ENCODE peak calls at places on chromosomes 11 and 22, in four cellular contexts. One of them, this sample, is unnamed.

GRCh38 chr11:78834886-78835285 is 260.2 kb upstream of the NARS2 start:
- DNase-seq in IMR-90: no peak
- DNase-seq in neuronal stem cell: no peak
- DNase-seq in H1: no peak
- DNase-seq in this sample: no peak

GRCh38 chr11:126436209-126436608 is 80.7 kb downstream of the ST3GAL4 start:
- DNase-seq in neuronal stem cell: no peak
- DNase-seq in H1: no peak
- DNase-seq in IMR-90: no peak
- DNase-seq in this sample: no peak

GRCh38 chr11:122853971-122854446 is 15.7 kb downstream of the CRTAM start:
- DNase-seq in neuronal stem cell: peak; percentile 65
- DNase-seq in IMR-90: peak; percentile 84
- DNase-seq in H1: no peak
- DNase-seq in this sample: peak; percentile 53

GRCh38 chr11:11148104-11148509 is 204.9 kb downstream of the CSNK2A3 start:
- DNase-seq in neuronal stem cell: no peak
- DNase-seq in H1: peak; percentile 73
- DNase-seq in IMR-90: peak; percentile 74
- DNase-seq in this sample: peak; percentile 88

GRCh38 chr11:108196901-108197300 is 25.5 kb downstream of the NPAT start:
- DNase-seq in neuronal stem cell: no peak
- DNase-seq in H1: no peak
- DNase-seq in IMR-90: no peak
- DNase-seq in this sample: no peak

GRCh38 chr22:37194750-37195149 is 6.7 kb upstream of the C1QTNF6 start:
- DNase-seq in IMR-90: no peak
- DNase-seq in H1: no peak
- DNase-seq in neuronal stem cell: no peak
- DNase-seq in this sample: no peak

GRCh38 chr11:31711137-31711536 is 100.0 kb downstream of the PAX6 start:
- DNase-seq in H1: no peak
- DNase-seq in neuronal stem cell: no peak
- DNase-seq in IMR-90: no peak
- DNase-seq in this sample: no peak

GRCh38 chr22:41910599-41911291 is 4.1 kb downstream of the SHISA8 start:
- DNase-seq in H1: no peak
- DNase-seq in neuronal stem cell: no peak
- DNase-seq in IMR-90: no peak
- DNase-seq in this sample: no peak

GRCh38 chr11:111360150-111361043 is 18.7 kb downstream of the POU2AF1 start:
- DNase-seq in IMR-90: no peak
- DNase-seq in H1: no peak
- DNase-seq in neuronal stem cell: no peak
- DNase-seq in this sample: no peak

GRCh38 chr11:93626038-93626437 is 35.4 kb upstream of the CEP295 start:
- DNase-seq in IMR-90: no peak
- DNase-seq in neuronal stem cell: no peak
- DNase-seq in H1: no peak
- DNase-seq in this sample: no peak

GRCh38 chr11:9972917-9973504 is 309.1 kb downstream of the SWAP70 start:
- DNase-seq in IMR-90: peak; percentile 70
- DNase-seq in neuronal stem cell: peak; percentile 5
- DNase-seq in H1: no peak
- DNase-seq in this sample: no peak

GRCh38 chr22:38177926-38178604 is 3.6 kb downstream of the PLA2G6 start:
- DNase-seq in IMR-90: peak; percentile 89
- DNase-seq in H1: no peak
- DNase-seq in neuronal stem cell: peak; percentile 32
- DNase-seq in this sample: no peak

GRCh38 chr11:66100272-66101037 is 30.4 kb downstream of the PACS1 start:
- DNase-seq in H1: no peak
- DNase-seq in neuronal stem cell: no peak
- DNase-seq in IMR-90: no peak
- DNase-seq in this sample: no peak

GRCh38 chr11:72736452-72737069 is 15.6 kb downstream of the ARAP1 start:
- DNase-seq in H1: no peak
- DNase-seq in neuronal stem cell: no peak
- DNase-seq in IMR-90: peak; percentile 77
- DNase-seq in this sample: no peak

GRCh38 chr11:107563702-107564101 is 1.8 kb downstream of the ALKBH8 start:
- DNase-seq in H1: no peak
- DNase-seq in neuronal stem cell: no peak
- DNase-seq in IMR-90: peak; percentile 66
- DNase-seq in this sample: no peak

DNA sequence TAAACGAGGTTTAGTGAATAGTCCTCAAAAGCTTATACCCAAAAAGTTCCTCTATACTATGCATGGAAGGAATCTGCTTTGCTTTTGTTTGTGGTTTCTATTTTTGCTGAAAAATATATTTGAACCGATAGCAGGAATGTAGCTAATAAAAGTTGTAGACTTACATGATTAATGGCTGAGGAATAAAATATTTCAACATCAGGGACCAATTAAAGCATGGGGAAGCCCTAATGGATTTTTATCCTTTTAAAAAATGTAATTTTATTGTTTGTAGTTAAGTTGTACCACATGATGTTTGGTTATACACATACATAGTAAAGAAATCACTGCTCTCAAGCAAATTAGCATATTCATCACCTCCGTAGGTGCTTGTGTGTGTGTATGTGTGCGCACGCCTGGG is 295.3 kb upstream of the CNTN5 start:
- DNase-seq in IMR-90: no peak
- DNase-seq in neuronal stem cell: no peak
- DNase-seq in H1: no peak
- DNase-seq in this sample: no peak
- H2BK120ac ChIP-seq in IMR-90: no peak overlapping the region
- H2BK120ac ChIP-seq in neuronal stem cell: no peak overlapping the region
- H2BK120ac ChIP-seq in H1: no peak overlapping the region
- H2BK120ac ChIP-seq in this sample: no peak overlapping the region

DNA sequence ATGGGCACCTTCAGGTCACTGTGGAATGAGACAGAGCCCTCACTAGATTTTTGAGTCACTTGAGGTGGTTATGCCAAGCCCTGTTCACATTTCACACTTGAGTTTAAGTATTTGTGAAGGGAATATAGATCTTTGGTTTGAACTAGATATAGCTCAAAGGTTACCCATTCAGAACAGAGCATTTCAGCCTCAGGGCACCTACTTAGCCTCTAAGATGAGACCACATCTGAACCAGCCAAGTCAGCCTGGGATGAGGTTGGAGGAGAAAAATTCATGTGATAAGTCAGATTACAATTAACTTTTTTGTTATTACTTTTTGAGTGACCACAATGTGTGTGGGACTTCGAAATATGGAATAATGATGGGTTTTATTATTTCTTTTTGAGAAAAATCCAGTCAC is 127.8 kb downstream of the TEAD1 start:
- DNase-seq in neuronal stem cell: no peak
- DNase-seq in H1: no peak
- DNase-seq in IMR-90: no peak
- DNase-seq in this sample: no peak
- H4K91ac ChIP-seq in neuronal stem cell: no peak overlapping the region
- H4K91ac ChIP-seq in H1: no peak overlapping the region
- H4K91ac ChIP-seq in IMR-90: no peak overlapping the region
- H4K91ac ChIP-seq in this sample: no peak overlapping the region

GRCh38 chr11:133832096-133833081 is 12.9 kb downstream of the SPATA19 start:
- DNase-seq in H1: no peak
- DNase-seq in IMR-90: no peak
- DNase-seq in neuronal stem cell: no peak
- DNase-seq in this sample: no peak
- H2BK120ac ChIP-seq in H1: no peak overlapping the region
- H2BK120ac ChIP-seq in IMR-90: no peak overlapping the region
- H2BK120ac ChIP-seq in neuronal stem cell: no peak overlapping the region
- H2BK120ac ChIP-seq in this sample: no peak overlapping the region

DNA sequence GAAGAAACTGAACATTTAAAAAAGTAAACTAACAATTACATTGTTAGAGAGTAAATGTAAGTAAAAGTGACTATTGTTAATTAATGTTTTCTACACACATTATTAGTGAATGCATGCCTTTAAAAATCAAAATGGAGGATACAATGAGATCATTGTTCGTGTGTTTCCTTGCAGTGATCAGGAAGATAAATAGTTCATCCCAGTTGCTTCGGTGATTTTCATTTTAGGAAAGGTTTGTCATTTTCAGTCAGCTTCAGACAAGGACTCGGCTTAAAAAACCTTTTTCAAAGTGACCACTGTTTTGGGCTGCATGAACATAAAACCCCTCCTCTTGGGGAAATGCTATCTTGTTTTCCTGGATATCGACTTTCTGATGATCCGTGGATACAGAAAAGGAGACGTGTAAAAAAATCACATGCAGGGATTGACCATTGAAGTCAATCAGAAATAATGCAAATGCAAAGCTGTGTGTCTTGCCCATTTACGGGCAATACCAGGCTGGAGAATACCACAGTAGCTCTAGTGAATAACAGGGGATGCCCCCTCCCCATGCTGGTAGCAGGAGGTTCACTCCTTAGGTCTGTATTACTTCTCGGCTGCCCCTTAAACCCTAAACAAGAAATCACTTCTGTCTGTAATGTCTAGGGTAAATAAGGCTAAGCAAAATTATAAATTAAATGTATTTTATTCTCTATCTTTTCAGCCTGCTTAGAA is 146.8 kb downstream of the MAML2 start:
- DNase-seq in H1: peak; percentile 15
- DNase-seq in IMR-90: no peak
- DNase-seq in neuronal stem cell: no peak
- DNase-seq in this sample: no peak
- H4K91ac ChIP-seq in H1: no peak overlapping the region
- H4K91ac ChIP-seq in IMR-90: no peak overlapping the region
- H4K91ac ChIP-seq in neuronal stem cell: no peak overlapping the region
- H4K91ac ChIP-seq in this sample: no peak overlapping the region

DNA sequence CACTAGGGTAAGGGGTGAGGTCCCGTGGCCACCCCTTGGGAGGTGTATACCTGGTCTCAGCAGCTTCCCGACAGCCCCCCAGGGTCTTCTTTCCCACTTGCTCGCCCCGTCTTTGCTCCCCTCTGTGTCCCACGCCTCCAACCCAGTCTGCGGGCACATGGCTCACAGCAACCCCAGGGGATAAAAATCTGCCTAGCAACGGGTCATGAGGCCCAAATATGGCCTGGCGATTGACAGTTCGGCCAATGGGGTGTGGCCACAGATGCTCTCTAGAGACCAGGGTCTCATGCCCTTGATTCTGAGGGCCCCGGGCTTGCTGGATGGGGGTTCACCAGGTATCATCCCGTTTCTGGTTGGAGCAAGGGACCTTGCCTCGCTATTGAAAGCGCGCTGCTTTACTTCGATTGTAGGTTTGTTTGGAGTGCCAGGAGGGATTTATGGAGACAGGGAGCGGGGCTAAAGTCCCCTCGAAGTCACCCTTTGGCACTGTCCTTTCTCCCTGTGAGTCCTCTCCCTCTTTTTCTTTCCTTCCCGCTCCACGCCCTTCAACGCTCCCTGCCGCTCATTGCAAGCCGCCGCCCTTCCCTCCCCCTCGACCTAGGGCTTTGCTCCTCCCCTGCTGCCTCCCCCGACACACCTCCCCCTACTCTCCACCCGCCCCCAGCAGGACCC is 41.4 kb downstream of the AHNAK start:
- DNase-seq in IMR-90: no peak
- DNase-seq in H1: no peak
- DNase-seq in neuronal stem cell: peak; percentile 47
- DNase-seq in this sample: peak; percentile 72
- H2BK120ac ChIP-seq in IMR-90: no peak overlapping the region
- H2BK120ac ChIP-seq in H1: no peak overlapping the region
- H2BK120ac ChIP-seq in neuronal stem cell: no peak overlapping the region
- H2BK120ac ChIP-seq in this sample: no peak overlapping the region

GRCh38 chr11:64868904-64869570 is 9.4 kb downstream of the EHD1 start:
- DNase-seq in IMR-90: peak; percentile 94
- DNase-seq in neuronal stem cell: no peak
- DNase-seq in H1: no peak
- DNase-seq in this sample: no peak
- H4K91ac ChIP-seq in IMR-90: peak overlapping the region; percentile 37
- H4K91ac ChIP-seq in neuronal stem cell: no peak overlapping the region
- H4K91ac ChIP-seq in H1: no peak overlapping the region
- H4K91ac ChIP-seq in this sample: no peak overlapping the region

GRCh38 chr11:34242037-34242625 is 115.7 kb downstream of the ABTB2 start:
- DNase-seq in H1: no peak
- DNase-seq in IMR-90: peak; percentile 42
- DNase-seq in neuronal stem cell: no peak
- DNase-seq in this sample: no peak
- H2BK120ac ChIP-seq in H1: no peak overlapping the region
- H2BK120ac ChIP-seq in IMR-90: no peak overlapping the region
- H2BK120ac ChIP-seq in neuronal stem cell: no peak overlapping the region
- H2BK120ac ChIP-seq in this sample: no peak overlapping the region

DNA sequence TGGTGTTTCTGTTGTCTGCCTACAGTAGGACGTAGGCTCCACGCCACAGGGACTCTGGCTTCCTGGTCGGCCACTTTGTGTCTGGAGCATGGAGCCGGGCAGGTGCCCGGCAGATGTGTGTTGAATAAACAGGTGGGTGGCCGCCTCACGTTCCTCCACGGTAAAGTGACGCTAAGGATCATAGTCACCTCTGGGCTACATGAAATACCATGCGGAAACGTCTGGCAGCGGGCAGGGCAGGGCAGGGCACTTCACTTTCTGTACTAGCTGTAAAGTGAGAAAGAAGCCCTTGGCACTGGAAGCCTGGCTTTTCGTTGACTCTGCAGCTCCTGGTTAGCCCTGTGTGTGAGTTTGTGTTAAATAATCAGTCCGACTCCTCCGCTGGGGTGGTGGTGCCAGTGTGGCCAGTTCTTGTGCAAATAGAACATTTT is 52.4 kb downstream of the MCM5 start:
- DNase-seq in IMR-90: no peak
- DNase-seq in H1: no peak
- DNase-seq in neuronal stem cell: no peak
- DNase-seq in this sample: no peak
- H4K91ac ChIP-seq in IMR-90: no peak overlapping the region
- H4K91ac ChIP-seq in H1: no peak overlapping the region
- H4K91ac ChIP-seq in neuronal stem cell: no peak overlapping the region
- H4K91ac ChIP-seq in this sample: no peak overlapping the region

DNA sequence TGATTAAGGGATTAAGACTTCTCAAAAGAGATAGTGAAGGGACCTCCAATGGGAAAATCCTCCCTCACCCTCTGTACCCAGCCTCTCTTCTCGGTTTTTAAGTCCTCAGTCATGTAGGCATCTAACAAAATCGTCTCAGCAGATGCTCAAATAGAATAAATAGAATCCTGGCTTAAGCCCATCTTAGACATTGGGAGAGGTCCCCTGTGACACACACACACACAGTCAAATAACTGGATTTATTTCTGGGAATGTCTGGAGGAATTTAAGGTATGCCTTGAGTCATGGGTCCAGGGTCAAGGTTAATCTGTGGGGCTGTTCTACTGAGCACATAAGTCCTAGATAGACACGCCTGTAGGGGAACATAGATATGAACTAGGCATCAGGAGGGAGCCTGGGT is 478.2 kb downstream of the MIAT start:
- DNase-seq in H1: no peak
- DNase-seq in IMR-90: peak; percentile 73
- DNase-seq in neuronal stem cell: no peak
- DNase-seq in this sample: no peak
- H2BK120ac ChIP-seq in H1: no peak overlapping the region
- H2BK120ac ChIP-seq in IMR-90: peak overlapping the region; percentile 94
- H2BK120ac ChIP-seq in neuronal stem cell: no peak overlapping the region
- H2BK120ac ChIP-seq in this sample: no peak overlapping the region